ENCODE peak calls at places on chromosomes 16 and 17, in five cellular contexts. Z is thyroid gland, C is GM06990, I is fibroblast of the aortic adventitia, B is tibial nerve. W is an unnamed sample.
A peak's percentile ranks its signal among the peaks of the same experiment; 100 is the strongest.

GRCh38 chr16:31050280-31051030 is 17.1 kb downstream of the STX4 start:
- DNase-seq in Z (no peak), I (no peak), B (no peak), C (no peak), W (no peak)

GRCh38 chr17:81003711-81004335 is 12.2 kb downstream of the CHMP6 start:
- DNase-seq in I (no peak), C (no peak), B (no peak), Z (no peak), W (no peak)

GRCh38 chr17:81248649-81249048 is 9.5 kb downstream of the NDUFAF8 start:
- DNase-seq in B (no peak), Z (no peak), C (no peak), I (no peak), W (no peak)

GRCh38 chr17:418421-418751 is 65.8 kb upstream of the RPH3AL start:
- DNase-seq in B (no peak), Z (no peak), C (no peak), I (no peak), W (no peak)

GRCh38 chr16:82070656-82071369 is 35.8 kb downstream of the HSD17B2 start:
- DNase-seq in I (peak; percentile 36), C (no peak), Z (no peak), B (no peak), W (peak; percentile 98)

GRCh38 chr16:81902025-81902424 is 109.2 kb downstream of the SDR42E1 start:
- DNase-seq in C (no peak), Z (no peak), I (no peak), B (no peak), W (peak; percentile 30)

GRCh38 chr16:19689342-19689741 is 28.7 kb downstream of the KNOP1 start:
- DNase-seq in C (no peak), Z (no peak), I (no peak), B (no peak), W (no peak)

GRCh38 chr16:56871172-56871593 is 6.2 kb downstream of the SLC12A3 start:
- DNase-seq in I (peak; percentile 44), C (peak; percentile 72), Z (no peak), B (no peak), W (peak; percentile 58)

GRCh38 chr17:63419398-63419797 is 26.7 kb downstream of the CYB561 start:
- DNase-seq in I (no peak), B (no peak), C (no peak), Z (no peak), W (no peak)

GRCh38 chr17:6534846-6535514 is 21.4 kb downstream of the PITPNM3 start:
- DNase-seq in Z (no peak), B (no peak), I (no peak), C (no peak), W (no peak)

GRCh38 chr16:86510465-86511261 is at the start of gene FOXF1:
- DNase-seq in C (no peak), B (no peak), I (peak; percentile 67), Z (no peak), W (peak; percentile 38)

GRCh38 chr17:34990921-34991365 is 10.6 kb downstream of the LIG3 start:
- DNase-seq in Z (no peak), C (no peak), I (no peak), B (no peak), W (no peak)
- H3K4me3 ChIP-seq in Z (no peak overlapping the region), C (no peak overlapping the region), I (no peak overlapping the region), B (no peak overlapping the region), W (no peak overlapping the region)

GRCh38 chr16:47492036-47492427 is 30.9 kb downstream of the PHKB start:
- DNase-seq in C (no peak), Z (no peak), I (no peak), B (no peak), W (no peak)

GRCh38 chr16:47492428-47493357 is 31.6 kb downstream of the PHKB start:
- DNase-seq in C (peak; percentile 67), B (peak; percentile 68), I (peak; percentile 59), Z (peak; percentile 47), W (no peak)

GRCh38 chr16:47499080-47499699 is 38.1 kb downstream of the PHKB start:
- DNase-seq in B (no peak), I (no peak), Z (no peak), C (no peak), W (no peak)

GRCh38 chr16:47490471-47490870 is 29.3 kb downstream of the PHKB start:
- DNase-seq in C (no peak), B (no peak), Z (no peak), I (no peak), W (no peak)

GRCh38 chr16:47493358-47494337 is 32.5 kb downstream of the PHKB start:
- DNase-seq in Z (no peak), C (peak; percentile 46), B (no peak), I (no peak), W (no peak)
- H3K4me3 ChIP-seq in Z (no peak overlapping the region), C (peak overlapping the region; percentile 70), B (no peak overlapping the region), I (no peak overlapping the region), W (no peak overlapping the region)

GRCh38 chr16:67277294-67277998 is 1.9 kb upstream of the PLEKHG4 start:
- DNase-seq in B (no peak), Z (no peak), I (peak; percentile 99), C (no peak), W (peak; percentile 96)
- H3K4me3 ChIP-seq in B (no peak overlapping the region), Z (no peak overlapping the region), I (peak overlapping the region; percentile 6), C (no peak overlapping the region), W (peak overlapping the region; percentile 78)

GRCh38 chr16:85169333-85170065 is 57.2 kb upstream of the CIBAR2 start:
- DNase-seq in C (no peak), I (peak; percentile 34), Z (peak; percentile 31), B (no peak), W (peak; percentile 37)
- H3K4me3 ChIP-seq in C (peak overlapping the region; percentile 31), I (peak overlapping the region; percentile 61), Z (no peak overlapping the region), B (no peak overlapping the region), W (no peak overlapping the region)

GRCh38 chr17:44558349-44559287 is 1.3 kb downstream of the FZD2 start:
- DNase-seq in B (no peak), C (no peak), Z (no peak), I (no peak), W (no peak)
- H3K4me3 ChIP-seq in B (peak overlapping the region; percentile 56), C (no peak overlapping the region), Z (no peak overlapping the region), I (peak overlapping the region; percentile 81), W (no peak overlapping the region)

GRCh38 chr17:29012535-29012934 is 6.7 kb upstream of the SEZ6 start:
- DNase-seq in Z (no peak), C (no peak), I (no peak), B (no peak), W (no peak)

GRCh38 chr17:29010586-29010985 is 4.8 kb upstream of the SEZ6 start:
- DNase-seq in B (no peak), I (no peak), C (no peak), Z (no peak), W (no peak)

GRCh38 chr17:29018788-29019474 is 13.1 kb upstream of the SEZ6 start:
- DNase-seq in C (no peak), B (no peak), I (no peak), Z (no peak), W (no peak)

GRCh38 chr17:29016635-29017034 is 10.8 kb upstream of the SEZ6 start:
- DNase-seq in B (no peak), I (no peak), C (no peak), Z (no peak), W (no peak)

GRCh38 chr17:29014716-29015115 is 8.9 kb upstream of the SEZ6 start:
- DNase-seq in Z (no peak), C (no peak), I (no peak), B (no peak), W (no peak)
- H3K4me3 ChIP-seq in Z (no peak overlapping the region), C (no peak overlapping the region), I (no peak overlapping the region), B (no peak overlapping the region), W (no peak overlapping the region)

GRCh38 chr16:9049241-9049640 is 42.2 kb upstream of the HAPSTR1 start:
- DNase-seq in C (no peak), Z (no peak), B (no peak), I (peak; percentile 71), W (peak; percentile 17)
- H3K4me3 ChIP-seq in C (no peak overlapping the region), Z (no peak overlapping the region), B (no peak overlapping the region), I (no peak overlapping the region), W (no peak overlapping the region)

DNA sequence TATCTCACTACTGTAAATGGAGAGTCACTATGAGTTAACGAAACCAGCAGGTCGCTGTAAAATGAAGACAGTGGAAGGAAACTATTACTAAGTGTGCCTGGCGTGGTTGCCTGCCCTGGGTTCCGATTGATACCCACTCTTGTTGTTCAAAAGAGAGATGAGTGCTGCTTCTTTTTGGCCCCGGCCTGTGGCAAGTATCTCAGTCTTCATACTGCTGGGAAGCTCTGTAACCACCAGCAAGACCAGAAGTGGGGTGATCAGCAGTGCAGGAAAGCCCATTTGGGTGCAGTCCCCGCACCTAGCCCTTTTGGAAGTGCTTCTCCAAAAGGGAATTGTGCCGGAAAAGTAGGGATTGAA is 104.5 kb downstream of the SNX29 start:
- DNase-seq in I (no peak), C (no peak), B (no peak), Z (no peak), W (no peak)
- H3K4me3 ChIP-seq in I (no peak overlapping the region), C (no peak overlapping the region), B (no peak overlapping the region), Z (no peak overlapping the region), W (no peak overlapping the region)

GRCh38 chr17:13601317-13601775 is 383 bp downstream of the HS3ST3A1 start:
- DNase-seq in Z (no peak), B (no peak), C (no peak), I (no peak), W (no peak)

GRCh38 chr17:13599168-13599577 is 2.6 kb downstream of the HS3ST3A1 start:
- DNase-seq in Z (no peak), C (no peak), I (no peak), B (no peak), W (no peak)

GRCh38 chr17:13600475-13601316 is 1.0 kb downstream of the HS3ST3A1 start:
- DNase-seq in C (no peak), I (no peak), B (no peak), Z (no peak), W (no peak)

GRCh38 chr17:13599808-13600398 is 1.8 kb downstream of the HS3ST3A1 start:
- DNase-seq in I (peak; percentile 48), Z (no peak), C (no peak), B (no peak), W (no peak)

GRCh38 chr17:13601776-13602551 is at the start of gene HS3ST3A1:
- DNase-seq in C (no peak), B (no peak), I (peak; percentile 81), Z (no peak), W (no peak)
- H3K4me3 ChIP-seq in C (no peak within 1 kb of the TSS), B (peak within 1 kb of the TSS; percentile 27), I (peak within 1 kb of the TSS; percentile 87), Z (no peak within 1 kb of the TSS), W (peak within 1 kb of the TSS; percentile 4)

W was measured in epithelial cell of esophagus.